ENCODE peak calls at places on chromosomes 1 and 21, in eight cellular contexts. W is Peyer's patch; F is IMR-90; T is CD8-positive, alpha-beta memory T cell; E is AG04450; V is lower leg skin; U is body of pancreas; P is endodermal cell. H is an unnamed sample.

GRCh38 chr1:234538930-234539649 is 60.1 kb upstream of the TARBP1 start:
- DNase-seq in V (peak; percentile 87), P (no peak), U (no peak), W (no peak), T (no peak), E (no peak), F (no peak), H (no peak)

GRCh38 chr1:226663327-226663704 is 75.8 kb downstream of the ITPKB start:
- DNase-seq in U (no peak), W (no peak), E (no peak), T (no peak), V (no peak), F (no peak), P (no peak), H (no peak)

GRCh38 chr1:160101037-160101716 is 2.8 kb upstream of the IGSF8 start:
- DNase-seq in P (peak; percentile 93), F (peak; percentile 62), T (peak; percentile 84), W (peak; percentile 72), E (no peak), V (peak; percentile 94), U (peak; percentile 87), H (no peak)

GRCh38 chr1:30176477-30176876 is 546.9 kb downstream of the MATN1 start:
- DNase-seq in E (no peak), U (no peak), T (no peak), V (no peak), F (no peak), P (no peak), W (no peak), H (no peak)

GRCh38 chr1:199010492-199010891 is 371.7 kb downstream of the PTPRC start:
- DNase-seq in T (no peak), U (no peak), F (no peak), W (no peak), E (no peak), P (no peak), V (no peak), H (no peak)

GRCh38 chr1:2194319-2194897 is at the start of gene FAAP20:
- DNase-seq in U (peak; percentile 64), T (no peak), W (peak; percentile 67), F (peak; percentile 54), P (peak; percentile 95), V (peak; percentile 93), E (no peak), H (no peak)

GRCh38 chr21:39726133-39726532 is 18.9 kb upstream of the IGSF5 start:
- DNase-seq in P (no peak), T (no peak), E (no peak), F (no peak), V (no peak), U (no peak), W (no peak), H (no peak)

GRCh38 chr1:91742848-91743292 is 143.1 kb downstream of the TGFBR3 start:
- DNase-seq in E (no peak), U (peak; percentile 74), T (no peak), W (no peak), V (no peak), F (peak; percentile 66), P (no peak), H (no peak)

GRCh38 chr1:245858022-245858421 is 649.1 kb downstream of the SMYD3 start:
- DNase-seq in E (no peak), W (no peak), P (peak; percentile 53), F (no peak), V (no peak), U (no peak), T (no peak), H (no peak)

GRCh38 chr1:107110346-107110745 is 30.5 kb upstream of the NTNG1 start:
- DNase-seq in W (no peak), P (no peak), V (no peak), U (no peak), E (no peak), F (no peak), T (no peak), H (no peak)

GRCh38 chr1:100037665-100038400 is 68.0 kb downstream of the SLC35A3 start:
- DNase-seq in W (peak; percentile 91), T (peak; percentile 89), V (peak; percentile 97), P (peak; percentile 91), F (peak; percentile 83), U (peak; percentile 89), E (peak; percentile 52), H (peak; percentile 62)

GRCh38 chr1:84973493-84974334 is 23.2 kb downstream of the MCOLN2 start:
- DNase-seq in U (no peak), T (no peak), E (no peak), F (no peak), W (no peak), V (no peak), P (no peak), H (peak; percentile 31)

GRCh38 chr1:158045639-158046038 is 52.2 kb downstream of the KIRREL1 start:
- DNase-seq in V (no peak), T (no peak), E (peak; percentile 42), W (no peak), U (no peak), P (peak; percentile 73), F (peak; percentile 90), H (no peak)

GRCh38 chr1:41917051-41917530 is 1.6 kb downstream of the HIVEP3 start:
- DNase-seq in U (no peak), P (no peak), W (no peak), T (no peak), F (no peak), V (no peak), E (no peak), H (no peak)

GRCh38 chr1:43435146-43436145 is 18.3 kb downstream of the HYI start:
- DNase-seq in P (peak; percentile 64), T (no peak), U (no peak), F (peak; percentile 57), E (peak; percentile 20), V (peak; percentile 83), W (no peak), H (peak; percentile 17)

GRCh38 chr21:18142639-18143038 is 102.0 kb upstream of the CHODL start:
- DNase-seq in T (no peak), F (no peak), U (no peak), P (no peak), W (no peak), V (no peak), E (no peak), H (no peak)

DNA sequence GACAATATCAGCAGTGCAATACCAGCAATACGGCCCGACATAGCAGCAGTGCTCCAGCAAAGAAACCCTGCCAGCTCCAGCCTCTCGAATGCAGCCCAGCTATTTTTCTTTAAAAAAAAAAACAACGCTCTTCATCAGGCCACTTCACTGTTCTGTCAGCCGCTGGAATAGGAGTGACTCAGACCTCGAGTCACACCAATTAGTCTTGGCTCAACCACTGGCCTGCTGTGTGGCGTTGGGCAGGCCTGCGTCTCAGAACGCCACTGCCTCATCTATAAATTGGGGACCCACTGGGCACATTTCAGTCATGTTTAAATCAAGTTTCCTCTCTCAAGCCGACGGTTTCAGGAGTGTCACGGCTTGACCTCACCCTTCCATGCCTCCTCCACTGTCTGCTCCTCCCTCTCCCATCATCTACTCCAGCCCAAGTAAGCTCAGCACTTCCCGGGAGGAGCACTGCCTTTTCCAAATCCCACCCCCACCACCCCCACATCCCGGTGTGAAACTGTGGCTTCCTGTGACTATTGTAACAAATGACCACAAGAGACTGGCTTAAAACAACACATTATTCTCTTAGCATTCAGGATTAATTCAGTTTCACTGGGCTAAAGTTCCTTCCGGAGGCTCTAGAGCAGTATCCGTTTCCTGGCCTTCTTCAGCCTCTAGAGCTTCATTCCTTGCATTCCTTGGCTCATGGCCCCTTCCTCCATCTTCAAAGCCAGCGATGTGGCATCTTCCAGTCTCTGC is 71.9 kb upstream of the EFHD2 start:
- DNase-seq in W (no peak), P (no peak), F (peak; percentile 85), T (no peak), V (no peak), E (no peak), U (no peak), H (peak; percentile 54)
- H3K4me3 ChIP-seq in W (no peak overlapping the region), P (no peak overlapping the region), F (no peak overlapping the region), T (no peak overlapping the region), V (no peak overlapping the region), E (no peak overlapping the region), U (no peak overlapping the region), H (no peak overlapping the region)

GRCh38 chr21:21345296-21345695 is 347.1 kb downstream of the NCAM2 start:
- DNase-seq in P (no peak), E (no peak), F (no peak), W (no peak), T (no peak), U (no peak), V (no peak), H (no peak)

GRCh38 chr21:21341041-21341440 is 342.8 kb downstream of the NCAM2 start:
- DNase-seq in P (no peak), E (no peak), T (no peak), U (no peak), V (no peak), F (no peak), W (no peak), H (no peak)

GRCh38 chr21:21345872-21346271 is 347.7 kb downstream of the NCAM2 start:
- DNase-seq in V (no peak), U (no peak), E (no peak), T (no peak), F (no peak), P (no peak), W (no peak), H (no peak)
- H3K4me3 ChIP-seq in V (no peak overlapping the region), U (no peak overlapping the region), E (no peak overlapping the region), T (no peak overlapping the region), F (no peak overlapping the region), P (no peak overlapping the region), W (no peak overlapping the region), H (no peak overlapping the region)

DNA sequence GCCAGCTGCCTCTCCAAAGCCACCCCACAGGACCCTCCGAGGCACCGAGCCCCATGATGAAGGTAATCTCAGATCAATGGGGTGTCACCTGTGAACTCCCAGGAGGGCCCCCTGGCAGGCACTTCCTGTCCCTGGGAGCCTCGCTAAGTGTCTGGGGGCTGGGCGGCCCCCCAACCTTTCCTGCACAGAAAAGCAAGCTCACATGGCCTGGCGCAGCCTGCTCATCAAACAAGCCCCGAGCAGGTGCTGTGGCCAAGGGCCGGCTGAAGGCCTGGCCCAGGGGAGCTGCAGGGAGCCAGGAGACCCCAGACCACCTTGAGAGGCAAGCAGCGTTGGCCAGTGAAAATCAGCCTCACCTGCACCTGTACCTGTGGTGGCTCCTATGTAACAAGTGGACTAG is 2.9 kb downstream of the RIPK4 start:
- DNase-seq in W (no peak), T (no peak), F (no peak), U (no peak), P (peak; percentile 41), V (no peak), E (no peak), H (no peak)
- H3K4me3 ChIP-seq in W (no peak overlapping the region), T (no peak overlapping the region), F (no peak overlapping the region), U (no peak overlapping the region), P (no peak overlapping the region), V (no peak overlapping the region), E (no peak overlapping the region), H (no peak overlapping the region)

GRCh38 chr1:180909462-180909976 is 3.2 kb upstream of the KIAA1614 start:
- DNase-seq in V (no peak), E (no peak), P (peak; percentile 7), U (no peak), T (no peak), W (no peak), F (no peak), H (no peak)

GRCh38 chr1:180915426-180915965 is 2.8 kb downstream of the KIAA1614 start:
- DNase-seq in V (no peak), E (no peak), F (no peak), P (no peak), W (no peak), T (no peak), U (no peak), H (no peak)

GRCh38 chr1:180911640-180912161 is 996 bp upstream of the KIAA1614 start:
- DNase-seq in P (peak; percentile 67), V (peak; percentile 79), T (no peak), U (no peak), W (no peak), E (no peak), F (peak; percentile 19), H (no peak)

GRCh38 chr1:180912801-180913616 is at the start of gene KIAA1614:
- DNase-seq in W (no peak), V (peak; percentile 90), F (peak; percentile 39), U (no peak), T (no peak), P (peak; percentile 83), E (no peak), H (peak; percentile 9)

GRCh38 chr1:180912211-180912800 is 391 bp upstream of the KIAA1614 start:
- DNase-seq in U (no peak), T (no peak), P (peak; percentile 85), W (no peak), F (peak; percentile 34), V (peak; percentile 86), E (no peak), H (peak; percentile 11)
- H3K4me3 ChIP-seq in U (peak overlapping the region; percentile 25), T (no peak overlapping the region), P (peak overlapping the region; percentile 67), W (peak overlapping the region; percentile 64), F (peak overlapping the region; percentile 60), V (peak overlapping the region; percentile 39), E (peak overlapping the region; percentile 64), H (peak overlapping the region; percentile 59)